ENCODE peak calls at places on chromosome 1, in four cellular contexts. K, A, P and I are unnamed samples.

GRCh38 chr1:193884848-193885558 is 698.6 kb upstream of the B3GALT2 start:
- DNase-seq in P (no peak), K (no peak), A (no peak), I (no peak)

GRCh38 chr1:25897754-25898153 is 8.5 kb downstream of the STMN1 start:
- DNase-seq in A (no peak), K (no peak), P (no peak), I (no peak)

GRCh38 chr1:183986941-183987340 is 50.6 kb downstream of the COLGALT2 start:
- DNase-seq in A (no peak), K (no peak), P (no peak), I (no peak)

GRCh38 chr1:9701661-9702060 is 50.1 kb downstream of the PIK3CD start:
- DNase-seq in A (no peak), P (no peak), K (no peak), I (no peak)

GRCh38 chr1:16133007-16133961 is 22.6 kb downstream of the EPHA2 start:
- DNase-seq in P (no peak), K (peak; percentile 11), A (no peak), I (no peak)

GRCh38 chr1:96710708-96711477 is 10.7 kb upstream of the PTBP2 start:
- DNase-seq in P (no peak), K (no peak), A (peak; percentile 39), I (no peak)

GRCh38 chr1:42777860-42778259 is 6.9 kb upstream of the TMEM269 start:
- DNase-seq in K (no peak), P (peak; percentile 38), A (peak; percentile 66), I (peak; percentile 61)

GRCh38 chr1:42430286-42430685 is 25.5 kb downstream of the ZMYND12 start:
- DNase-seq in K (no peak), P (no peak), A (no peak), I (no peak)

GRCh38 chr1:171595324-171595723 is 26.7 kb upstream of the MYOCOS start:
- DNase-seq in K (no peak), A (peak; percentile 14), P (no peak), I (no peak)

GRCh38 chr1:231596337-231596791 is 30.2 kb upstream of the DISC1 start:
- DNase-seq in A (no peak), P (no peak), K (no peak), I (no peak)

GRCh38 chr1:10904396-10905358 is 107.8 kb upstream of the TARDBP start:
- DNase-seq in K (no peak), A (peak; percentile 27), P (no peak), I (no peak)

GRCh38 chr1:201505505-201505893 is 1.4 kb downstream of the CSRP1 start:
- DNase-seq in K (peak; percentile 54), A (peak; percentile 91), P (no peak), I (no peak)

GRCh38 chr1:237219751-237220150 is 177.8 kb downstream of the RYR2 start:
- DNase-seq in P (no peak), A (no peak), K (no peak), I (no peak)

GRCh38 chr1:75611014-75611413 is at the start of gene SLC44A5:
- DNase-seq in K (no peak), P (no peak), A (no peak), I (no peak)

GRCh38 chr1:10737651-10738050 is 58.8 kb downstream of the CASZ1 start:
- DNase-seq in P (no peak), A (no peak), K (no peak), I (no peak)

GRCh38 chr1:150366416-150367296 is 2.7 kb downstream of the RPRD2 start:
- DNase-seq in P (no peak), K (no peak), A (peak; percentile 16), I (no peak)

GRCh38 chr1:85585845-85586244 is 5.3 kb downstream of the CCN1 start:
- DNase-seq in K (no peak), P (no peak), A (peak; percentile 85), I (no peak)

GRCh38 chr1:77218477-77219165 is 609 bp downstream of the PIGK start:
- DNase-seq in P (no peak), A (peak; percentile 30), K (no peak), I (peak; percentile 4)

GRCh38 chr1:152110860-152111514 is 4.3 kb downstream of the TCHH start:
- DNase-seq in P (peak; percentile 10), A (peak; percentile 48), K (peak; percentile 7), I (no peak)

GRCh38 chr1:114488739-114489138 is 22.3 kb downstream of the TRIM33 start:
- DNase-seq in A (no peak), P (no peak), K (no peak), I (no peak)

GRCh38 chr1:115980998-115981993 is 5.0 kb downstream of the SLC22A15 start:
- DNase-seq in A (peak; percentile 55), K (peak; percentile 23), P (peak; percentile 39), I (peak; percentile 66)

GRCh38 chr1:2314803-2315710 is 76.3 kb downstream of the MORN1 start:
- DNase-seq in A (peak; percentile 52), P (peak; percentile 77), K (peak; percentile 82), I (peak; percentile 96)

GRCh38 chr1:115179397-115179835 is 90.1 kb upstream of the TSPAN2 start:
- DNase-seq in A (peak; percentile 90), K (peak; percentile 46), P (no peak), I (no peak)

GRCh38 chr1:112397051-112397471 is 1.0 kb downstream of the CTTNBP2NL start:
- DNase-seq in A (no peak), K (no peak), P (no peak), I (no peak)

GRCh38 chr1:117001254-117001927 is at the start of gene CD101:
- DNase-seq in A (no peak), P (no peak), K (no peak), I (peak; percentile 69)

GRCh38 chr1:83882906-83883305 is 116.0 kb downstream of the TTLL7 start:
- DNase-seq in A (peak; percentile 72), P (peak; percentile 4), K (no peak), I (no peak)
- TF ChIP-seq CTCF in A (peak; percentile 40), P (no peak), K (no peak), I (no peak)

DNA sequence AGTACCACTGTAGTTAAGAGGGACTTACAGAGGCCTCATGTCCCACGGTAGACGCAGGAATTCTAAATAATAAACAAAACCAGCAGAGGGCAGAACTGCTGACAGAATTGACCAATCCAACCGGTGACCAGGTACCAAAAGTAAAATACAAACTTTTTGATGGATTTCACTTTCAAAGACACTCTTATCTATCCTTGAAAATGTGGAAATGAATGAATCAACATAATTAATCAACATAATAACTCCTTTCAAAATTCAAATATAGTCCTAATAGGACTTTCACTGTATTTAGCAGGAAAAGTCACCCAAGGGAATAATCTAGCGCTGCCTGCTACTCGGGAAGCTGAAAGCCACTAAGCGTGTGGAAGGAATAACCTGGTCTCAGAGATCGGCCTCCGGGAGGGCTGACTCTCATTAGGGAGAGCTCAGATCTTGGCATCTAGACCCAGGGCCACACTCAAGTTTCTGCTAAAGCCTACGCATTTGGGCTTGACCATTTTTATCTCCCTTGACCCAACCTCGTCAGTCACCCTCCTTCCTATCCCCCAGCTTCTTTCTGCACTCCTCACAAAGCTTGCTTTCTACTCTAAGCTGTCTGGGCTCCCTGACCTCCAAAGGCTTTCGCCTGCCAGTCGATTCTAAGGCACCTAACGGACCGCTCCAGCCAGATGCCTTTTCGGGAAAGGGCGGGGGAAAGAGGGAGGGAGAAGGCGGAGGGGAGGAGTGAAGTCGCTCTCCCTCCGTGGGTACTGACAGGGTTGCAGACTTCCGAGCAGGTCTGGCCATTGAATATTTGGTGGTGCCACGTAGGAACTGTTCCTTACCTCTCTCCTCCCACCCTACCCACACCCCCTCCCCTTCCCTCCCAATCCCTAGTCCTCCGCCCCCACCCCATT is 1.6 kb downstream of the COL11A1 start:
- DNase-seq in A (peak; percentile 63), K (peak; percentile 8), P (peak; percentile 54), I (peak; percentile 41)
- TF ChIP-seq CTCF in A (peak; percentile 58), K (peak; percentile 47), P (peak; percentile 52), I (no peak)

DNA sequence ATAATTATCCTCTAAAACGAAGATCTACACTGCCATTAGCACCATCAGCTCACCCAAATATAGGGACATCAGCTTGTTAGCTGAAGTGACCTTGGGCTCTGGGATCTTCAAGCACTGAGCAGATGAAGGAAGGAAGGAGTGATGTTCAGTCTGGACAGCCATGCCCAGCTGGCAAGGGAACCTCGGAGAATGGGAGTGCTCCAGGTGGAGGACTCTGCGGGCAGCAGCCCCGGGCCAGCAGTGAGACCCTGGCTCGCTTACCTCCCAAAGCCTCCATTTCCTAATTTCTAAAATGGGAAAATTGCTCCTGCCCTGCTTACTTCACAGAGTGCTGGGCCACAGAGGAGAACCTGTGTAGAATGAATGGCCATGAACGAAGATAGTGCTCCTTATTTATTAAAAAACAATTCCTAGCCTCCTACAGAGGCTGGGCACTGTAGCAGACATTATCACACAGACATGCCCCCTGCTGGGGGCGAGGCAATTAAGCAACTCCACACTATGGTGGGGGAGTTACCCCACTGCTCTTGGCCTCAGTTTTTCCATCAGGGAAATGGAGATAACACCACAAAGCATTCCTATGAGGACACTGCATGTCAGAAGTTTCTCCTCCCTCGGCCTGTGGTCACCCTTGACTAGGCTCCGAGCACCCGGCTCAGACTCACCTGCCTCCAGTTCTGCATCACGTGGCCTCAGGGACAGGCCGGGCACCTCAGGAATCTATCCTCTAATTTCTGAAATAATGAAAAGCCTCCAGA is 117.6 kb downstream of the KCNN3 start:
- DNase-seq in A (no peak), K (no peak), P (no peak), I (no peak)
- TF ChIP-seq CTCF in A (peak; percentile 9), K (no peak), P (no peak), I (no peak)

GRCh38 chr1:98749152-98749756 is 87.7 kb downstream of the SNX7 start:
- DNase-seq in K (no peak), P (no peak), A (peak; percentile 20), I (peak; percentile 4)
- TF ChIP-seq CTCF in K (peak; percentile 38), P (peak; percentile 39), A (peak; percentile 49), I (peak; percentile 7)

GRCh38 chr1:197100677-197101076 is 33.6 kb upstream of the F13B start:
- DNase-seq in P (no peak), A (no peak), K (no peak), I (no peak)
- TF ChIP-seq CTCF in P (no peak), A (no peak), K (no peak), I (no peak)

DNA sequence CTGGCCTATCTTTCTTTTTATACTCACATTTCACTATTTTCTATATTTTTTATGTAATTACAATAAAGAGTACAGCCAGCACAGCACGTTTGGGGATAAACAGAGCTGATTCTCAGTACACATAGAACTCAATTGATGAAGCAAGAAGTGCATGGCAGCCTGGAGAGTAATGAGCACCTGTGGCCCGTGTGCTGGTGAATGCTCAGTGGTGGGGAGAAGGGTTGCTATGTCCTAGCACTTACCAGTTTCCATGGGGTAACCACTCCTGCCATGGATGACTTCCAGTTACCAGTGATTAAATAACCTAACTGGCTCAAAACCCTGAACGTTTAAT is 332.0 kb downstream of the CAMTA1 start:
- DNase-seq in A (no peak), K (no peak), P (no peak), I (no peak)
- TF ChIP-seq CTCF in A (no peak), K (no peak), P (peak; percentile 14), I (no peak)

DNA sequence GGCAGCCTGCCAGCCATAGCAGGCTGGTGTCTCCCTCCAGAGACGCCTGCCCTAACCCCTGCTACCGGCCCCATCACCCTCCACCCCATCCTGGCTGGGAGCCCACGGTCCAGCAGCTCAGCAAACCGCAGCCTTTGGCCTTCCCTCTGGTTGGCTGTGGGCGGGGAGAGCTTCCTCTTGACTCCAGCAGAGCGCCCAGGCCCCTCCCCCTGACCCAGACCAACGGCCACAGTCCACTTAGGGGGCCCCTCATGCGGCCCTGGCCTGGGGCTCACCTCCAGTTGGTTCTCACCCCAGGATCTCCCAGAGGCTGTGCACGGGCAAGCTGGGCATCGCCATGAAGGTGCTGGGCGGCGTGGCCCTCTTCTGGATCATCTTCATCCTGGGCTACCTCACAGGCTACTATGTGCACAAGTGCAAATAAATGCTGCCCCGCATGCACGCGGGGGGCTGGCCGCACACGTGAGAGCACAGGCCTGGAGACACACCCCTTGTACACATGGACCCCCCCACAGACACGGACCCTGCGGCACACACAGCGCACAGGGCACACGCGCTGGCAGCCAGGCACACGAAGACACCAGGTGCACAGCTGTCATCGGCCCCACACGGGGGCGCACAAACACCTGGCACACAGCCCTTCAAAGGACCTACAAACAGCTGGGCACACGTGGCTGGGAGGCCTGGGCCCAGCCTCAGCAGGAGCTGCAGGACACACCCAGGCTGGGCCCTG is 3.1 kb downstream of the SMIM1 start:
- DNase-seq in A (peak; percentile 64), K (peak; percentile 58), P (peak; percentile 79), I (peak; percentile 83)
- TF ChIP-seq CTCF in A (no peak), K (no peak), P (peak; percentile 35), I (peak; percentile 54)